ENCODE peak calls at places on chromosome 4, in seven cellular contexts. Y, T, U, G, K, N and R are unnamed samples.

GRCh38 chr4:3772632-3773031 is 6.4 kb downstream of the ADRA2C start:
- DNase-seq in Y (no peak), T (no peak), U (no peak), G (no peak), K (no peak), N (no peak), R (no peak)

GRCh38 chr4:21733894-21734630 is 214.5 kb downstream of the KCNIP4 start:
- DNase-seq in Y (no peak), T (no peak), U (no peak), G (no peak), K (no peak), N (no peak), R (no peak)

GRCh38 chr4:53233396-53233795 is 132.5 kb downstream of the SCFD2 start:
- DNase-seq in Y (no peak), T (no peak), U (no peak), G (no peak), K (no peak), N (no peak), R (no peak)

GRCh38 chr4:89708903-89709361 is 128.0 kb downstream of the SNCA start:
- DNase-seq in Y (no peak), T (no peak), U (no peak), G (no peak), K (no peak), N (no peak), R (no peak)

GRCh38 chr4:6362243-6362885 is 92.7 kb downstream of the WFS1 start:
- DNase-seq in Y (no peak), T (no peak), U (no peak), G (no peak), K (no peak), N (no peak), R (no peak)

GRCh38 chr4:131091896-131092295 is 1995.9 kb downstream of the C4orf33 start:
- DNase-seq in Y (no peak), T (peak), U (no peak), G (no peak), K (no peak), N (no peak), R (no peak)

GRCh38 chr4:101644516-101644915 is 146.0 kb upstream of the BANK1 start:
- DNase-seq in Y (no peak), T (no peak), U (no peak), G (no peak), K (no peak), N (no peak), R (no peak)

GRCh38 chr4:175422331-175422730 is 389.7 kb downstream of the GPM6A start:
- DNase-seq in Y (no peak), T (no peak), U (no peak), G (no peak), K (no peak), N (no peak), R (no peak)

GRCh38 chr4:75781328-75781727 is 57.0 kb downstream of the USO1 start:
- DNase-seq in Y (no peak), T (no peak), U (no peak), G (no peak), K (no peak), N (no peak), R (no peak)

GRCh38 chr4:75786526-75786925 is 62.1 kb downstream of the USO1 start:
- DNase-seq in Y (no peak), T (no peak), U (no peak), G (no peak), K (no peak), N (no peak), R (no peak)

GRCh38 chr4:75790024-75790423 is 65.6 kb downstream of the USO1 start:
- DNase-seq in Y (no peak), T (no peak), U (no peak), G (no peak), K (no peak), N (no peak), R (no peak)

DNA sequence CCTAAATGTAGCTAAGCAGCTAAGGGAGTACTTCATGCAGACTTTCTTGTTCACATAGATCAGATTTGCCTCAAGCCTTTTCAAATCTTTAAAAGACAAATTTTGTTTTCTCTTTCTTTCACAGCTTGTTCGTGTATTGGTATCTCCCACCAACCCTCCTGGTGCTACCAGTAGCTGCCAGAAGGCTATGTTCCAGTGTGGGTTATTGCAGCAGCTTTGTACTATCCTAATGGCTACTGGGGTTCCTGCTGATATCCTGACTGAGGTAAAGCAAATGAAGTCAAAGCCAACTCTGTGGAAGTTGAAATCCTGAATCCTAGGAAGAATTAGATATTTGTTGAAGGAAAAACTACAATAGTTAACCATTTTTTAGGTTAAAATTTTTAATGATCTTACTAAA is 62.6 kb downstream of the USO1 start:
- DNase-seq in Y (no peak), T (no peak), U (no peak), G (no peak), K (no peak), N (no peak), R (no peak)
- TF ChIP-seq EP300 in Y (no peak), T (no peak), U (no peak), G (no peak), K (no peak), N (no peak), R (no peak)

GRCh38 chr4:40840985-40841571 is 91.3 kb downstream of the NSUN7 start:
- DNase-seq in Y (no peak), T (peak), U (peak), G (peak), K (peak), N (peak), R (peak)
- H3K4me3 ChIP-seq in Y (no peak), T (no peak), U (no peak), G (no peak), K (no peak), N (no peak), R (no peak)

GRCh38 chr4:47526281-47526680 is 41.2 kb downstream of the ATP10D start:
- DNase-seq in Y (no peak), T (no peak), U (no peak), G (no peak), K (no peak), N (no peak), R (no peak)

GRCh38 chr4:47530801-47531200 is 45.7 kb downstream of the ATP10D start:
- DNase-seq in Y (no peak), T (no peak), U (no peak), G (no peak), K (no peak), N (no peak), R (no peak)

GRCh38 chr4:47519239-47519883 is 34.3 kb downstream of the ATP10D start:
- DNase-seq in Y (no peak), T (no peak), U (no peak), G (no peak), K (no peak), N (no peak), R (no peak)

GRCh38 chr4:47528651-47529050 is 43.6 kb downstream of the ATP10D start:
- DNase-seq in Y (no peak), T (no peak), U (no peak), G (no peak), K (no peak), N (no peak), R (no peak)

GRCh38 chr4:47525154-47525819 is 40.2 kb downstream of the ATP10D start:
- DNase-seq in Y (no peak), T (no peak), U (no peak), G (no peak), K (no peak), N (no peak), R (peak)
- TF ChIP-seq EP300 in Y (no peak), T (no peak), U (no peak), G (no peak), K (no peak), N (no peak), R (no peak)

GRCh38 chr4:26029512-26030131 is 115.6 kb downstream of the SMIM20 start:
- DNase-seq in Y (peak), T (no peak), U (no peak), G (no peak), K (no peak), N (peak), R (no peak)

GRCh38 chr4:26030260-26030667 is 116.2 kb downstream of the SMIM20 start:
- DNase-seq in Y (no peak), T (no peak), U (no peak), G (no peak), K (no peak), N (no peak), R (no peak)

GRCh38 chr4:26032142-26032541 is 118.1 kb downstream of the SMIM20 start:
- DNase-seq in Y (no peak), T (no peak), U (no peak), G (no peak), K (no peak), N (no peak), R (no peak)

GRCh38 chr4:26031704-26032103 is 117.7 kb downstream of the SMIM20 start:
- DNase-seq in Y (no peak), T (peak), U (no peak), G (no peak), K (no peak), N (no peak), R (no peak)

DNA sequence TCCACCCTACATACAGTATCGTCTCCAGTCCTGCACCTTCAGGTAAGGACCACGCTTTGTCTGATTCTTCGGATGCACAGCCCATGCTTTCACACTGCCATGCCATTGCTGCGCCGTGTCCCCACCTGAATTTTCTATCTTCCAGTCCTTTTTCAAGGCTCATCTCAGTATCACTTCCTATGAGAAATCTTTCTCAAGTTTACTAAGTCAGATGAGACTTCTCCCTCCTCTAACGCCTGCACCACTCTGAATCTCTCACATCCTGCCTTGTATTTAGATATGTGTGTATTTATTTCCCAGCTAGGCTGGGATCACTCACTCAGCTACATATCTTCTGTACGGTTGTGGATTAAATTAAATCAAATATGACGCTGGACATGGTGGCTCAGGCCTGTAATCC is 116.8 kb downstream of the SMIM20 start:
- DNase-seq in Y (no peak), T (no peak), U (no peak), G (no peak), K (no peak), N (no peak), R (no peak)
- H3K4me3 ChIP-seq in Y (no peak), T (no peak), U (no peak), G (no peak), K (no peak), N (no peak), R (no peak)